ENCODE peak calls at places on chromosomes 12 and 14, in nine cellular contexts. One of them, this sample, is unnamed.

GRCh38 chr12:116642683-116643082 is 83.5 kb downstream of the MAP1LC3B2 start:
- DNase-seq in retinal pigment epithelial cell: no peak
- DNase-seq in Caco-2: no peak
- DNase-seq in NB4: peak
- DNase-seq in PC-3: no peak
- DNase-seq in transverse colon: no peak
- DNase-seq in WERI-Rb-1: no peak
- DNase-seq in Panc1: no peak
- DNase-seq in fibroblast of villous mesenchyme: no peak
- DNase-seq in this sample: peak

GRCh38 chr12:90801776-90802175 is 153.2 kb downstream of the CCER1 start:
- DNase-seq in transverse colon: no peak
- DNase-seq in WERI-Rb-1: no peak
- DNase-seq in Panc1: no peak
- DNase-seq in Caco-2: no peak
- DNase-seq in PC-3: peak
- DNase-seq in retinal pigment epithelial cell: no peak
- DNase-seq in fibroblast of villous mesenchyme: peak
- DNase-seq in NB4: no peak
- DNase-seq in this sample: peak

GRCh38 chr14:37056473-37056872 is 115.9 kb downstream of the SLC25A21 start:
- DNase-seq in PC-3: peak
- DNase-seq in Panc1: no peak
- DNase-seq in NB4: no peak
- DNase-seq in retinal pigment epithelial cell: no peak
- DNase-seq in WERI-Rb-1: no peak
- DNase-seq in transverse colon: no peak
- DNase-seq in fibroblast of villous mesenchyme: no peak
- DNase-seq in Caco-2: no peak
- DNase-seq in this sample: peak

GRCh38 chr12:95205685-95206084 is 11.6 kb downstream of the FGD6 start:
- DNase-seq in NB4: no peak
- DNase-seq in WERI-Rb-1: no peak
- DNase-seq in retinal pigment epithelial cell: peak
- DNase-seq in Panc1: no peak
- DNase-seq in fibroblast of villous mesenchyme: peak
- DNase-seq in PC-3: peak
- DNase-seq in Caco-2: no peak
- DNase-seq in transverse colon: no peak
- DNase-seq in this sample: peak

GRCh38 chr12:48165089-48166031 is 8.0 kb upstream of the ASB8 start:
- DNase-seq in Caco-2: no peak
- DNase-seq in fibroblast of villous mesenchyme: peak
- DNase-seq in WERI-Rb-1: peak
- DNase-seq in NB4: peak
- DNase-seq in Panc1: peak
- DNase-seq in PC-3: peak
- DNase-seq in retinal pigment epithelial cell: no peak
- DNase-seq in transverse colon: no peak
- DNase-seq in this sample: peak

GRCh38 chr12:50708619-50709018 is 55.3 kb upstream of the ATF1 start:
- DNase-seq in PC-3: no peak
- DNase-seq in fibroblast of villous mesenchyme: no peak
- DNase-seq in transverse colon: no peak
- DNase-seq in Caco-2: no peak
- DNase-seq in NB4: no peak
- DNase-seq in WERI-Rb-1: no peak
- DNase-seq in retinal pigment epithelial cell: no peak
- DNase-seq in Panc1: no peak
- DNase-seq in this sample: peak

GRCh38 chr14:20799955-20800544 is 2.6 kb downstream of the RNASE1 start:
- DNase-seq in Caco-2: peak
- DNase-seq in NB4: peak
- DNase-seq in WERI-Rb-1: no peak
- DNase-seq in fibroblast of villous mesenchyme: no peak
- DNase-seq in Panc1: no peak
- DNase-seq in transverse colon: no peak
- DNase-seq in retinal pigment epithelial cell: no peak
- DNase-seq in PC-3: peak
- DNase-seq in this sample: no peak

GRCh38 chr14:59184396-59184795 is 4.1 kb upstream of the DAAM1 start:
- DNase-seq in retinal pigment epithelial cell: no peak
- DNase-seq in NB4: no peak
- DNase-seq in Caco-2: no peak
- DNase-seq in WERI-Rb-1: no peak
- DNase-seq in Panc1: no peak
- DNase-seq in PC-3: no peak
- DNase-seq in fibroblast of villous mesenchyme: no peak
- DNase-seq in transverse colon: no peak
- DNase-seq in this sample: no peak

DNA sequence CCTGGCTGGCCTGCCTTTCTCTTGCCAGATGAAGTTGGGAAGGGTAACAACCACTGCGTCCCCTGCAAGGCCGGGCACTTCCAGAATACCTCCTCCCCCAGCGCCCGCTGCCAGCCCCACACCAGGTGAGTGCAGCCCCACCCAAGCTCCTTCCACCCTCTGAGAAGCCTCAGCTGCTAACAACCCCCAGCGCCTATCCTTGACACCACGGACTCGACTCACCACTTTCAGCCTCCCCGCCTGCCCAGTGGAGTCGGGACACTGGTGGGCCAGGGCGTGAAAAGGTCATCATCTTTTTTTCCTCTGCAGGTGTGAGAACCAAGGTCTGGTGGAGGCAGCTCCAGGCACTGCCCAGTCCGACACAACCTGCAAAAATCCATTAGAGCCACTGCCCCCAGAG is 2.1 kb downstream of the LTBR start:
- DNase-seq in retinal pigment epithelial cell: no peak
- DNase-seq in Panc1: no peak
- DNase-seq in fibroblast of villous mesenchyme: no peak
- DNase-seq in NB4: no peak
- DNase-seq in transverse colon: no peak
- DNase-seq in Caco-2: no peak
- DNase-seq in PC-3: no peak
- DNase-seq in WERI-Rb-1: no peak
- DNase-seq in this sample: no peak
- H3K4me3 ChIP-seq in retinal pigment epithelial cell: no peak
- H3K4me3 ChIP-seq in Panc1: no peak
- H3K4me3 ChIP-seq in fibroblast of villous mesenchyme: peak
- H3K4me3 ChIP-seq in NB4: no peak
- H3K4me3 ChIP-seq in transverse colon: no peak
- H3K4me3 ChIP-seq in Caco-2: no peak
- H3K4me3 ChIP-seq in PC-3: peak
- H3K4me3 ChIP-seq in WERI-Rb-1: no peak
- H3K4me3 ChIP-seq in this sample: no peak

GRCh38 chr12:7038591-7038990 is 20.3 kb upstream of the LPCAT3 start:
- DNase-seq in Caco-2: no peak
- DNase-seq in transverse colon: no peak
- DNase-seq in WERI-Rb-1: no peak
- DNase-seq in PC-3: no peak
- DNase-seq in retinal pigment epithelial cell: no peak
- DNase-seq in fibroblast of villous mesenchyme: no peak
- DNase-seq in Panc1: no peak
- DNase-seq in NB4: peak
- DNase-seq in this sample: no peak

GRCh38 chr12:7039403-7039802 is 21.1 kb upstream of the C1S start:
- DNase-seq in Caco-2: no peak
- DNase-seq in PC-3: no peak
- DNase-seq in NB4: no peak
- DNase-seq in retinal pigment epithelial cell: no peak
- DNase-seq in transverse colon: no peak
- DNase-seq in fibroblast of villous mesenchyme: no peak
- DNase-seq in Panc1: no peak
- DNase-seq in WERI-Rb-1: no peak
- DNase-seq in this sample: no peak

GRCh38 chr12:7045913-7046312 is 14.6 kb upstream of the C1S start:
- DNase-seq in transverse colon: no peak
- DNase-seq in fibroblast of villous mesenchyme: no peak
- DNase-seq in WERI-Rb-1: no peak
- DNase-seq in PC-3: no peak
- DNase-seq in retinal pigment epithelial cell: no peak
- DNase-seq in NB4: peak
- DNase-seq in Panc1: no peak
- DNase-seq in Caco-2: no peak
- DNase-seq in this sample: no peak

GRCh38 chr12:7046383-7047143 is 14.0 kb upstream of the C1S start:
- DNase-seq in retinal pigment epithelial cell: no peak
- DNase-seq in PC-3: no peak
- DNase-seq in transverse colon: no peak
- DNase-seq in Panc1: no peak
- DNase-seq in NB4: no peak
- DNase-seq in fibroblast of villous mesenchyme: no peak
- DNase-seq in Caco-2: no peak
- DNase-seq in WERI-Rb-1: no peak
- DNase-seq in this sample: no peak

GRCh38 chr12:7042847-7043246 is 17.7 kb upstream of the C1S start:
- DNase-seq in WERI-Rb-1: no peak
- DNase-seq in retinal pigment epithelial cell: no peak
- DNase-seq in fibroblast of villous mesenchyme: peak
- DNase-seq in NB4: peak
- DNase-seq in transverse colon: no peak
- DNase-seq in PC-3: peak
- DNase-seq in Caco-2: no peak
- DNase-seq in Panc1: no peak
- DNase-seq in this sample: peak
- TF ChIP-seq CTCF in WERI-Rb-1: peak
- TF ChIP-seq CTCF in retinal pigment epithelial cell: peak
- TF ChIP-seq CTCF in fibroblast of villous mesenchyme: peak
- TF ChIP-seq CTCF in NB4: peak
- TF ChIP-seq CTCF in transverse colon: peak
- TF ChIP-seq CTCF in PC-3: peak
- TF ChIP-seq CTCF in Caco-2: peak
- TF ChIP-seq CTCF in Panc1: peak
- TF ChIP-seq CTCF in this sample: peak

DNA sequence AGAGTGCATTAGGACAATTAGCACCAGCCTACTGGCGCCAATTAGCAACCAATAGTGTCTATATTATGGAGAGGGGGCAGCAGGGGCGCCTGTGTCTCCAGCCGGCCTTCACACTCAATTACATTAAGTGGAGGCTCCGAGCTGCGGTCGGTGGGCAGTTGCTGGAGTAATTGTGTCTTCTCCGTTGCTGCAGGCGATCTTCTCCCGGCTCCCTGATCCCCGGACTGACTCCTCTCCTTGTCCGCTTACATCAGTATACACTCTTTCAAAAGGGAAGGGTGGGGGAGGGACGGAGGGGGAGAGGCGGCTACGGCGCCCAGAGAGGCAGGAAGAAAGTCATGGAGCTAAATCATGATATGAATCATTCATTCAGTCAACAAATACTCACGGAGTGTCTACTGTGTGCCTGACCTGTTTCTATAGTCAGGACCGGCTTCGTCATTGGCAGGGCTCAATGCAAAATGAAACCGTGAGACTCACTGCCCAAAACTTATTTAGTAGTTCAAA is 707.2 kb downstream of the MED13L start:
- DNase-seq in transverse colon: no peak
- DNase-seq in WERI-Rb-1: peak
- DNase-seq in fibroblast of villous mesenchyme: peak
- DNase-seq in Panc1: peak
- DNase-seq in NB4: no peak
- DNase-seq in retinal pigment epithelial cell: no peak
- DNase-seq in PC-3: peak
- DNase-seq in Caco-2: no peak
- DNase-seq in this sample: peak
- H3K4me3 ChIP-seq in transverse colon: no peak
- H3K4me3 ChIP-seq in WERI-Rb-1: peak
- H3K4me3 ChIP-seq in fibroblast of villous mesenchyme: peak
- H3K4me3 ChIP-seq in Panc1: peak
- H3K4me3 ChIP-seq in NB4: no peak
- H3K4me3 ChIP-seq in retinal pigment epithelial cell: no peak
- H3K4me3 ChIP-seq in PC-3: peak
- H3K4me3 ChIP-seq in Caco-2: no peak
- H3K4me3 ChIP-seq in this sample: no peak

DNA sequence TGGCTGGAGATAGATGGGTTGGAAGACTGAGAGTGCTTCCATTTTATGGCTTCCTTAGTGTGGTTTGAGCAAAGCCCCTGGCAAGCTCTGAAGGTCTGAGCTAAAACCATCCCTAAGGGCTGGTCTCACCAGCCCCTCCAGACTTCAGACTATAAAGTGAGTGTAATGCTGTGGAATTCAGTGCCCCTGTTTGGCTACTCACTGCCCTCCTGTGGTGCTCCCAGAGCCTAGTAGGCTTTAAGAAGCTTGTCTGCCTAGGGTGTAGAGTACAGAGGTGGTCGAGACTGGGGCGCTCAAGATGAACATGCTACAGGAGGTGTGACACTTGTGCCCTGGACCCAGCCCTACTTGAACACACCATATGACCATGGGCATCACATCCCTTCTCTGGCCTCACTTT is 246.7 kb upstream of the FKBP4 start:
- DNase-seq in WERI-Rb-1: peak
- DNase-seq in transverse colon: no peak
- DNase-seq in fibroblast of villous mesenchyme: peak
- DNase-seq in Panc1: no peak
- DNase-seq in PC-3: no peak
- DNase-seq in NB4: peak
- DNase-seq in retinal pigment epithelial cell: no peak
- DNase-seq in Caco-2: no peak
- DNase-seq in this sample: no peak
- TF ChIP-seq CTCF in WERI-Rb-1: peak
- TF ChIP-seq CTCF in transverse colon: no peak
- TF ChIP-seq CTCF in fibroblast of villous mesenchyme: no peak
- TF ChIP-seq CTCF in Panc1: no peak
- TF ChIP-seq CTCF in PC-3: no peak
- TF ChIP-seq CTCF in NB4: no peak
- TF ChIP-seq CTCF in retinal pigment epithelial cell: no peak
- TF ChIP-seq CTCF in Caco-2: no peak
- TF ChIP-seq CTCF in this sample: no peak